ENCODE peak calls at places on chromosomes 3 and 15, in six cellular contexts. One of them, this sample, is unnamed.

GRCh38 chr3:64244011-64244942 is 19.0 kb upstream of the PRICKLE2 start:
- DNase-seq in HuH-7: no peak
- DNase-seq in fibroblast of lung: peak
- DNase-seq in substantia nigra: no peak
- DNase-seq in neural progenitor cell: no peak
- DNase-seq in T-helper 17 cell: no peak
- DNase-seq in this sample: no peak

GRCh38 chr15:58472821-58473581 is 41.2 kb downstream of the LIPC start:
- DNase-seq in HuH-7: no peak
- DNase-seq in fibroblast of lung: no peak
- DNase-seq in substantia nigra: no peak
- DNase-seq in neural progenitor cell: no peak
- DNase-seq in T-helper 17 cell: no peak
- DNase-seq in this sample: no peak

GRCh38 chr3:113912551-113913246 is 35.1 kb upstream of the ZDHHC23 start:
- DNase-seq in HuH-7: peak
- DNase-seq in fibroblast of lung: peak
- DNase-seq in substantia nigra: no peak
- DNase-seq in neural progenitor cell: peak
- DNase-seq in T-helper 17 cell: no peak
- DNase-seq in this sample: peak

GRCh38 chr15:101269479-101270223 is 7.6 kb downstream of the SELENOS start:
- DNase-seq in HuH-7: peak
- DNase-seq in fibroblast of lung: no peak
- DNase-seq in substantia nigra: no peak
- DNase-seq in neural progenitor cell: peak
- DNase-seq in T-helper 17 cell: no peak
- DNase-seq in this sample: no peak

GRCh38 chr3:25635038-25635437 is 29.7 kb downstream of the TOP2B start:
- DNase-seq in HuH-7: no peak
- DNase-seq in fibroblast of lung: no peak
- DNase-seq in substantia nigra: no peak
- DNase-seq in neural progenitor cell: no peak
- DNase-seq in T-helper 17 cell: no peak
- DNase-seq in this sample: no peak

GRCh38 chr3:186971578-186971977 is 41.3 kb downstream of the ST6GAL1 start:
- DNase-seq in HuH-7: no peak
- DNase-seq in fibroblast of lung: no peak
- DNase-seq in substantia nigra: peak
- DNase-seq in neural progenitor cell: no peak
- DNase-seq in T-helper 17 cell: no peak
- DNase-seq in this sample: no peak

GRCh38 chr3:169813757-169814517 is 1.2 kb upstream of the LRRC34 start:
- DNase-seq in HuH-7: peak
- DNase-seq in fibroblast of lung: no peak
- DNase-seq in substantia nigra: no peak
- DNase-seq in neural progenitor cell: peak
- DNase-seq in T-helper 17 cell: peak
- DNase-seq in this sample: no peak

GRCh38 chr3:11546657-11547302 is 96.9 kb downstream of the VGLL4 start:
- DNase-seq in HuH-7: no peak
- DNase-seq in fibroblast of lung: no peak
- DNase-seq in substantia nigra: no peak
- DNase-seq in neural progenitor cell: no peak
- DNase-seq in T-helper 17 cell: no peak
- DNase-seq in this sample: no peak

GRCh38 chr3:87247086-87247781 is 20.1 kb downstream of the CHMP2B start:
- DNase-seq in HuH-7: no peak
- DNase-seq in fibroblast of lung: no peak
- DNase-seq in substantia nigra: no peak
- DNase-seq in neural progenitor cell: no peak
- DNase-seq in T-helper 17 cell: no peak
- DNase-seq in this sample: no peak

GRCh38 chr15:63970723-63971426 is 75.4 kb downstream of the DAPK2 start:
- DNase-seq in HuH-7: no peak
- DNase-seq in fibroblast of lung: no peak
- DNase-seq in substantia nigra: no peak
- DNase-seq in neural progenitor cell: no peak
- DNase-seq in T-helper 17 cell: no peak
- DNase-seq in this sample: no peak

GRCh38 chr3:186746008-186746407 is 28.8 kb downstream of the KNG1 start:
- DNase-seq in HuH-7: peak
- DNase-seq in fibroblast of lung: peak
- DNase-seq in substantia nigra: peak
- DNase-seq in neural progenitor cell: peak
- DNase-seq in T-helper 17 cell: no peak
- DNase-seq in this sample: peak

GRCh38 chr3:151377768-151378385 is 6.7 kb downstream of the P2RY12 start:
- DNase-seq in HuH-7: no peak
- DNase-seq in fibroblast of lung: no peak
- DNase-seq in substantia nigra: no peak
- DNase-seq in neural progenitor cell: no peak
- DNase-seq in T-helper 17 cell: no peak
- DNase-seq in this sample: no peak

GRCh38 chr15:48861813-48862431 is 16.0 kb upstream of the EID1 start:
- DNase-seq in HuH-7: peak
- DNase-seq in fibroblast of lung: peak
- DNase-seq in substantia nigra: no peak
- DNase-seq in neural progenitor cell: peak
- DNase-seq in T-helper 17 cell: no peak
- DNase-seq in this sample: peak

GRCh38 chr15:80201256-80202015 is 48.6 kb downstream of the FAH start:
- DNase-seq in HuH-7: no peak
- DNase-seq in fibroblast of lung: no peak
- DNase-seq in substantia nigra: no peak
- DNase-seq in neural progenitor cell: no peak
- DNase-seq in T-helper 17 cell: no peak
- DNase-seq in this sample: no peak

GRCh38 chr15:38528279-38528678 is 36.3 kb downstream of the RASGRP1 start:
- DNase-seq in HuH-7: no peak
- DNase-seq in fibroblast of lung: no peak
- DNase-seq in substantia nigra: no peak
- DNase-seq in neural progenitor cell: no peak
- DNase-seq in T-helper 17 cell: no peak
- DNase-seq in this sample: peak

GRCh38 chr3:133124511-133124910 is 86.3 kb downstream of the TMEM108 start:
- DNase-seq in HuH-7: no peak
- DNase-seq in fibroblast of lung: no peak
- DNase-seq in substantia nigra: peak
- DNase-seq in neural progenitor cell: peak
- DNase-seq in T-helper 17 cell: no peak
- DNase-seq in this sample: no peak

GRCh38 chr15:92910451-92910850 is 10.3 kb downstream of the CHD2 start:
- DNase-seq in HuH-7: no peak
- DNase-seq in fibroblast of lung: no peak
- DNase-seq in substantia nigra: no peak
- DNase-seq in neural progenitor cell: no peak
- DNase-seq in T-helper 17 cell: no peak
- DNase-seq in this sample: no peak

GRCh38 chr15:45454825-45455224 is 67.7 kb downstream of the SLC30A4 start:
- DNase-seq in HuH-7: no peak
- DNase-seq in fibroblast of lung: peak
- DNase-seq in substantia nigra: peak
- DNase-seq in neural progenitor cell: no peak
- DNase-seq in T-helper 17 cell: peak
- DNase-seq in this sample: peak

GRCh38 chr15:77107531-77108355 is 36.8 kb upstream of the TSPAN3 start:
- DNase-seq in HuH-7: peak
- DNase-seq in fibroblast of lung: peak
- DNase-seq in substantia nigra: peak
- DNase-seq in neural progenitor cell: peak
- DNase-seq in T-helper 17 cell: no peak
- DNase-seq in this sample: peak

GRCh38 chr3:87120850-87121249 is 106.3 kb upstream of the CHMP2B start:
- DNase-seq in HuH-7: no peak
- DNase-seq in fibroblast of lung: peak
- DNase-seq in substantia nigra: no peak
- DNase-seq in neural progenitor cell: peak
- DNase-seq in T-helper 17 cell: no peak
- DNase-seq in this sample: no peak

GRCh38 chr3:44130249-44130648 is 111.4 kb upstream of the TOPAZ1 start:
- DNase-seq in HuH-7: no peak
- DNase-seq in fibroblast of lung: no peak
- DNase-seq in substantia nigra: no peak
- DNase-seq in neural progenitor cell: no peak
- DNase-seq in T-helper 17 cell: no peak
- DNase-seq in this sample: no peak

GRCh38 chr3:41630017-41630416 is 331.9 kb downstream of the ULK4 start:
- DNase-seq in HuH-7: no peak
- DNase-seq in fibroblast of lung: no peak
- DNase-seq in substantia nigra: no peak
- DNase-seq in neural progenitor cell: no peak
- DNase-seq in T-helper 17 cell: no peak
- DNase-seq in this sample: no peak

GRCh38 chr3:181549266-181549665 is 162.5 kb upstream of the SOX2 start:
- DNase-seq in HuH-7: no peak
- DNase-seq in fibroblast of lung: no peak
- DNase-seq in substantia nigra: no peak
- DNase-seq in neural progenitor cell: no peak
- DNase-seq in T-helper 17 cell: no peak
- DNase-seq in this sample: peak

This sample was measured in fibroblast of the aortic adventitia.